ENCODE peak calls at places on chromosomes 1 and 21, in four cellular contexts. H, U, X and D are unnamed samples.

GRCh38 chr1:35555601-35556477 is 1.4 kb downstream of the KIAA0319L start:
- DNase-seq in X (no peak), H (no peak), U (peak), D (no peak)

GRCh38 chr1:212440419-212440818 is 7.7 kb downstream of the NENF start:
- DNase-seq in X (no peak), U (no peak), H (no peak), D (no peak)

GRCh38 chr1:52631759-52632331 is 1.1 kb upstream of the SHISAL2A start:
- DNase-seq in X (peak), H (no peak), U (no peak), D (no peak)

GRCh38 chr1:45340816-45341215 is 576 bp upstream of the MUTYH start:
- DNase-seq in U (peak), X (peak), H (no peak), D (no peak)

GRCh38 chr21:46664316-46664995 is 29.0 kb downstream of the PRMT2 start:
- DNase-seq in H (no peak), U (no peak), X (no peak), D (no peak)

GRCh38 chr1:63662846-63663245 is 69.6 kb downstream of the PGM1 start:
- DNase-seq in U (no peak), X (no peak), H (no peak), D (no peak)

GRCh38 chr1:200556005-200556404 is 64.5 kb downstream of the KIF14 start:
- DNase-seq in U (no peak), H (no peak), X (no peak), D (no peak)

GRCh38 chr1:186974774-186975181 is 146.0 kb downstream of the PLA2G4A start:
- DNase-seq in H (no peak), U (no peak), X (no peak), D (no peak)

GRCh38 chr1:157993179-157994080 is at the start of gene KIRREL1:
- DNase-seq in H (no peak), X (no peak), U (no peak), D (no peak)

GRCh38 chr1:160428655-160429054 is 28.3 kb downstream of the VANGL2 start:
- DNase-seq in H (peak), X (peak), U (no peak), D (no peak)

GRCh38 chr1:237650809-237651208 is 239.9 kb downstream of the ZP4 start:
- DNase-seq in H (no peak), X (no peak), U (no peak), D (no peak)

GRCh38 chr1:212437179-212437798 is 4.6 kb downstream of the NENF start:
- DNase-seq in U (no peak), X (peak), H (no peak), D (no peak)

GRCh38 chr1:23010734-23011449 is 4.8 kb downstream of the TEX46 start:
- DNase-seq in H (no peak), U (peak), X (no peak), D (no peak)

GRCh38 chr1:56569661-56570060 is 9.7 kb downstream of the PLPP3 start:
- DNase-seq in X (no peak), U (no peak), H (no peak), D (no peak)

GRCh38 chr1:234863596-234863995 is 253.6 kb upstream of the IRF2BP2 start:
- DNase-seq in X (no peak), U (no peak), H (no peak), D (no peak)

GRCh38 chr1:212974735-212975606 is 24.6 kb downstream of the VASH2 start:
- DNase-seq in H (no peak), U (no peak), X (no peak), D (no peak)

GRCh38 chr1:62271932-62272728 is 47.1 kb downstream of the KANK4 start:
- DNase-seq in U (no peak), H (peak), X (no peak), D (peak)

GRCh38 chr21:41110664-41111063 is 57.3 kb upstream of the BACE2 start:
- DNase-seq in H (no peak), U (no peak), X (no peak), D (no peak)

GRCh38 chr1:154171222-154171583 is 16.3 kb upstream of the NUP210L start:
- DNase-seq in H (no peak), U (no peak), X (no peak), D (no peak)

GRCh38 chr1:154171880-154172279 is 17.0 kb upstream of the NUP210L start:
- DNase-seq in X (no peak), U (no peak), H (no peak), D (no peak)

GRCh38 chr1:154167461-154167860 is 12.6 kb upstream of the NUP210L start:
- DNase-seq in H (no peak), U (no peak), X (no peak), D (no peak)

GRCh38 chr1:154174654-154175053 is 17.2 kb downstream of the TPM3 start:
- DNase-seq in U (no peak), H (no peak), X (no peak), D (no peak)

DNA sequence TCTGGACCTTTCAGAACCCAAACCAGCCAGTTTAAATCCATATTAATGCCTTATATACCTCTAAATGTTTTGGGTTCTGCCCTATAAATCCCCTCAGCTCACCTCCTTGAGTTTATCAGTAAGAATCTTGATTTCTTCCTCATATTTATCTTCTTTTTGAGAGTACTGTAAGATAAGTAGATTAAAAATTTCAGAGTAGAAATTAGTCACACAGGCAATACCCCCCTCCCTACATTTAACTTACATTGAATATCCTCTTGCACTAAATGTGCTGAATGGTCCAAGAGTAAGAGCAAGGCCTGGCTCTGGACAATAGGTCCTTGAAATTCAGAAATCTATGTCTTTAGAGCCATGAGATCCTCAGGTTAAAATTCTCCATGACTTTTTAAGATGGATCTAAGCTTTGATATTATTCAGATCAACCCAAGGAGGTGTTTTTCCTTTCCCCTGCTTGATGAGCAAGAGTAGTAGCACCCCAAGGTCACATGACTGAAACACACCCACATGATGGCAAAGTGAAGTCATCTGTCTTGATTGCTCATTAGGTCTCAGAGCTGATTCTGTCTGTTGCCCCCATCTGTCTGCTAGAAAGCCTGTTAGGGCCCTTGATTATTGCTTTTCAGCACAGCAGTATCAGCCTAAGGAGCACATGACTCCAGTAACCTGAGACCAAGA is 15.8 kb upstream of the NUP210L start:
- DNase-seq in X (no peak), H (no peak), U (no peak), D (no peak)
- TF ChIP-seq SPI1 in X (no peak), H (no peak), U (no peak), D (no peak)

GRCh38 chr21:45290948-45291612 is 3.4 kb upstream of the POFUT2 start:
- DNase-seq in U (no peak), X (no peak), H (no peak), D (no peak)
- TF ChIP-seq SPI1 in U (no peak), X (no peak), H (no peak), D (no peak)

GRCh38 chr1:47323475-47324105 is 9.6 kb upstream of the STIL start:
- DNase-seq in U (no peak), H (no peak), X (no peak), D (no peak)

GRCh38 chr1:47313915-47314664 is at the start of gene STIL:
- DNase-seq in X (peak), U (peak), H (peak), D (peak)

GRCh38 chr1:47317841-47318240 is 3.9 kb upstream of the STIL start:
- DNase-seq in U (no peak), H (no peak), X (no peak), D (no peak)
- TF ChIP-seq SPI1 in U (no peak), H (no peak), X (no peak), D (no peak)

GRCh38 chr1:38005195-38006007 is at the start of gene FHL3:
- DNase-seq in H (no peak), U (no peak), X (peak), D (peak)
- TF ChIP-seq SPI1 in H (no peak), U (no peak), X (no peak), D (no peak)

GRCh38 chr1:30345525-30346145 is 377.8 kb downstream of the MATN1 start:
- DNase-seq in H (no peak), X (no peak), U (no peak), D (no peak)
- TF ChIP-seq SPI1 in H (no peak), X (no peak), U (no peak), D (no peak)

GRCh38 chr21:14591277-14591876 is 45.3 kb upstream of the SAMSN1 start:
- DNase-seq in U (no peak), H (no peak), X (no peak), D (no peak)
- TF ChIP-seq SPI1 in U (no peak), H (no peak), X (no peak), D (peak)

DNA sequence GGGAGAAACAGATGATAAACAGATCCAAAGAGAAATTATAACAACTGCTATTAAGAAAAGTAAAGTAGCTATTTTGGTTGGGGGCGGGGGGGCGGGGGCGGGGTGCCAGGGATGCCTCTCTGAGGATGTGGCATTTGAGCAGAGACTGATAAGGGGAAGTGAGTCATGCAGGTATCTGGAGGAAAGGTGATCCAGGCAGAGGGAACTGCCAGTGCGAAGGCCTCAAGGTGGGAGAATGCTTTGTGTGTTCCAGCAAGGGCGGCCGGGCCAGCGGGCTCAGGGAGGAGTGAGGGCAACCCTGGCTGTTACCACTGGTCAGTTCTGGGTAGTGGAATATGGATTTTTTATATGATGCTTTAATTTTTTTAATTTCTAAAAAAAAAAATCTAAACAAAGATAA is 7.0 kb upstream of the TNFRSF1B start:
- DNase-seq in H (no peak), X (no peak), U (no peak), D (no peak)
- TF ChIP-seq SPI1 in H (peak), X (peak), U (peak), D (peak)

DNA sequence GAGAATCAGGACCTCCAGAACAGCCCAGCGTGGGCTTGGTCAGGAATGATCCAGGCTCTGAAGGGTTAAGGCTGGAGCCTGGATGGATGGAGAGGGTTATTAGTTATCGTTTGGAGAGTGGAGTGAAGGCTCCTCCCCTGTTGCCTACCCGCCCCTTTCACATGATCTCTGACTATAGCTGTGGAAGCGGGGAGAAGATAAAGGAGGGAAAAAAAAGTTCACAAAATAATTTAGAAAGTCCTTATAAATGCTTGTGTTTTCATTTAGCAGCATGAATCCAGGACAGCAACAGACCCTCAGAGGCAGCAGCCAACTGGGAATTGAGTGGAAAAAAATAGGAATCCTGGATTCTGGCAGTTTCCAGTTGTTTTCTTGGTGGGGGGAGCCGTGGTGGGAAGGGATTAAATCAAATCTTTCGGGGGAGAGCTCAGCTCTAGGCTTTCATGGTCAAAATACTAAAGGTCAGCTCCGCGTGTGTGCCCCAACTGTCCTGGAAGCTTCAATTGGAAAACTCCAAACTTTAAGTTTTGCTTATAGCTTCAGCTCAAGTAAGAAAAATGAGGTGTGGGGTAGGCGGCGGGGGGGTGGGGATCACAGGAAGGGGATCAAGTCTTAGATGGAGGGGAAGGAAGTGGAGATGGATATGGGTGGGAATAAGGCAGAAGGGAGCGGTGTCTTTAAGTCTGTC is 574 bp upstream of the DDR2 start:
- DNase-seq in X (peak), H (no peak), U (no peak), D (no peak)
- TF ChIP-seq SPI1 in X (no peak), H (no peak), U (no peak), D (no peak)

GRCh38 chr1:205189162-205189561 is 22.3 kb downstream of the DSTYK start:
- DNase-seq in X (no peak), H (no peak), U (no peak), D (no peak)

GRCh38 chr1:205188132-205188531 is 23.4 kb downstream of the DSTYK start:
- DNase-seq in U (no peak), X (no peak), H (no peak), D (no peak)

GRCh38 chr1:205192287-205192686 is 19.2 kb downstream of the DSTYK start:
- DNase-seq in X (no peak), U (no peak), H (no peak), D (no peak)

GRCh38 chr1:205191127-205191577 is 20.4 kb downstream of the DSTYK start:
- DNase-seq in X (no peak), U (no peak), H (no peak), D (no peak)

DNA sequence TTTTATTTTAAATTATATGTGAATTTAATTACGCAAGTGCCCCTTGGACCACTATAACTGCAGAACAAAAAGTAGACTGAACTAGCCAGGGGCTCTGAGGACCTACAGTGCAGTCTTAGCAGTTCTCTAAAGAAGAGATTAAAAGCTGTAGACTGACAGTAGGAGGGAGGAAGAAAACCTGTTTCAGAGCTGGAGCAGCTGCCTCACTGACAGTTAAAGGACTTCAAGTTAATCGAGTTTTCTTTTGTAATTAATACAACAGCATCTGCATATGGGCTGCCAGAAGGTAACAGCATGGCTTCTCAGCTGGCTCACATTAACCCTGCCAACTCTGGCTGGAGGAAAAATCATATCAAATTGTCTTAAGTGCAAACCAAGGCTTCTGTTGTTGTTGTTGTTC is 19.9 kb downstream of the DSTYK start:
- DNase-seq in H (no peak), X (no peak), U (no peak), D (no peak)
- TF ChIP-seq SPI1 in H (no peak), X (no peak), U (no peak), D (no peak)